ENCODE peak calls at places on chromosome 18, in eight cellular contexts. Z, C, J, U, F, S, B and N are unnamed samples.

GRCh38 chr18:470661-471501 is 29.6 kb downstream of the COLEC12 start:
- DNase-seq in B (peak), S (peak), C (no peak), U (no peak), F (peak), J (peak), Z (no peak), N (no peak)

GRCh38 chr18:61992923-61993322 is 100.1 kb upstream of the RNF152 start:
- DNase-seq in J (peak), U (no peak), S (peak), C (no peak), F (peak), B (peak), Z (no peak), N (peak)

GRCh38 chr18:50268022-50268747 is 1.9 kb upstream of the CFAP53 start:
- DNase-seq in J (peak), Z (peak), S (peak), B (peak), C (no peak), F (peak), U (peak), N (peak)

GRCh38 chr18:7812431-7813063 is 245.4 kb downstream of the PTPRM start:
- DNase-seq in S (peak), C (no peak), B (peak), J (peak), Z (no peak), U (no peak), F (peak), N (peak)

GRCh38 chr18:50320719-50321118 is 33.2 kb upstream of the CXXC1 start:
- DNase-seq in C (no peak), S (no peak), B (no peak), J (no peak), U (no peak), F (no peak), Z (no peak), N (no peak)

GRCh38 chr18:51171625-51172024 is 25.9 kb downstream of the MEX3C start:
- DNase-seq in S (no peak), B (no peak), Z (no peak), F (no peak), J (no peak), U (no peak), C (no peak), N (no peak)

GRCh38 chr18:63887424-63887823 is at the start of gene SERPINB2:
- DNase-seq in J (no peak), B (peak), Z (no peak), C (no peak), S (peak), F (peak), U (no peak), N (peak)

GRCh38 chr18:6795307-6795706 is 65.8 kb downstream of the ARHGAP28 start:
- DNase-seq in J (peak), S (peak), C (no peak), B (peak), U (no peak), F (peak), Z (no peak), N (no peak)

GRCh38 chr18:38011446-38011845 is 445.8 kb upstream of the CELF4 start:
- DNase-seq in S (no peak), F (no peak), U (no peak), B (no peak), C (no peak), J (no peak), Z (no peak), N (no peak)

GRCh38 chr18:1665064-1665463 is 760.4 kb downstream of the ADCYAP1 start:
- DNase-seq in B (no peak), F (no peak), Z (no peak), J (no peak), U (no peak), S (no peak), C (no peak), N (peak)

GRCh38 chr18:1659190-1659589 is 754.5 kb downstream of the ADCYAP1 start:
- DNase-seq in Z (no peak), S (no peak), J (no peak), U (no peak), B (no peak), F (no peak), C (no peak), N (no peak)

GRCh38 chr18:1668284-1668683 is 763.6 kb downstream of the ADCYAP1 start:
- DNase-seq in Z (no peak), F (no peak), B (no peak), C (no peak), U (no peak), J (no peak), S (no peak), N (no peak)

GRCh38 chr18:1663879-1664705 is 759.4 kb downstream of the ADCYAP1 start:
- DNase-seq in Z (peak), B (peak), C (peak), F (no peak), J (peak), U (no peak), S (peak), N (peak)
- TF ChIP-seq CTCF in Z (no peak), B (peak), C (peak), F (peak), J (peak), U (peak), S (peak), N (peak)

GRCh38 chr18:59273936-59274928 is 978 bp upstream of the RAX start:
- DNase-seq in C (no peak), U (no peak), F (no peak), J (no peak), B (no peak), Z (no peak), S (no peak), N (no peak)
- H3K4me3 ChIP-seq in C (no peak), U (peak), F (no peak), J (no peak), B (no peak), Z (no peak), S (no peak), N (no peak)

DNA sequence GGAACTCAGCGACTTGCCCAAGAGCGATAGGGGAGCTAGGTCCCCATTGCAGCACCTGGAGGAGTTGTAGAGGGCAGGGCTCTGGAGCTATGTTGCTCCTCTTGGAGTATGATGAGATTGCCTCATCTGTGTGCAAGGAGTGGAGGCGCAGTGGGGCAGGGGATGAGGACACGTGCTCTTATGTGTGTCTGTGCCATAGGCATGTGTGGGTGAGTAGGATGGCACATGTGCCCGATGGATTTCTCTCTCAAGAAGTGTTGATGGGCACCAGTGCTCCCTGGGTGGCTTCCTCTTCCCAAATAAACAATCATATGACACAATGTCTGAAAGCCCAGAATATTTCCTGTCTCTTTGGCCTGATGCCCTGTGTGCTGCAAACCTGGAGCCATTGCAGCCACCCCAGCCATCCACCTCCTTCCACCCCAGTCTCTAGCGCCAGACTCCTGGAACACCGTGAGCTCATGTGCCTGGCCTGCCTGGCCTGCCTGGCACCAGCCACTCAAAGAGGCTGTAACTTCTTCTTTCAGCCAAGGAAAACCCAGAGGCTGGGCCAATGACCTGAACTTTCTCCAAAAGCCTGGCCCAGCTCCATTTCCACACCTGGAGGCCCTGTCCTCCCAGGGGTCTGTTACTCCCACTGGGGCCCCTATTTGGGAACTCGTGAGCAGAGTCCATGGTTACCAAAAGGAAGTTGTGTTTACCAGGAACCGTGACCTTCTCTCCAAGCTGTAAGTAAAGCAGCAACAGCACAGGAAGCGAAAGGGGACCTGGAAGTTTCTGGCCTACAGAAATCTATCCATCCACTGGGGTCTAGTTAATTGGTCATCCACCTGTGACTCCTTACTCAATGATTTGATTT is 9.5 kb upstream of the ZBTB7C start:
- DNase-seq in S (no peak), U (no peak), F (no peak), C (no peak), B (no peak), J (no peak), Z (no peak), N (no peak)
- TF ChIP-seq CTCF in S (no peak), U (no peak), F (no peak), C (no peak), B (no peak), J (no peak), Z (no peak), N (no peak)

DNA sequence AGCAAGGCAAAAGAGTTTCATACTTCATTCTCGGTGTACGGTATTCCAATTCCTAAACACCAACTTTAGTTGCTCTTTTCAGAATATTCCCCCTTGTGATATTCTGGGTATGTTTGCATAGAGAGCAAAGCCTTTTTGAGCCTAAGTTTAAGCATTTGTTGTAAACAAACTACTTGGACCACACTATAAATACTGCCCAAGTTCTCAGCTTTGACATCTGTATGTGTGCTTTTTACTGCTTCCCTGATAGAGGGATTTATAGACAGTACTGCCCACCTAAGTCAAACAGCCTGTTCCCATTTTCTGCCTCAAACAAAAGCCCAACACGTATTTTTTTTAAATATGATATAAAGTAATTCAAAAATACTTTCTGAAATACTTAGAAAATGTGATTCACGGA is 36.8 kb downstream of the CCBE1 start:
- DNase-seq in B (no peak), J (no peak), C (no peak), S (no peak), U (no peak), Z (no peak), F (no peak), N (no peak)
- H3K4me3 ChIP-seq in B (no peak), J (no peak), C (no peak), S (peak), U (no peak), Z (no peak), F (no peak), N (no peak)

GRCh38 chr18:80154293-80154692 is 45.2 kb downstream of the ADNP2 start:
- DNase-seq in Z (no peak), B (peak), J (peak), F (peak), U (no peak), C (no peak), S (no peak), N (peak)
- TF ChIP-seq CTCF in Z (no peak), B (peak), J (peak), F (peak), U (no peak), C (peak), S (peak), N (peak)

DNA sequence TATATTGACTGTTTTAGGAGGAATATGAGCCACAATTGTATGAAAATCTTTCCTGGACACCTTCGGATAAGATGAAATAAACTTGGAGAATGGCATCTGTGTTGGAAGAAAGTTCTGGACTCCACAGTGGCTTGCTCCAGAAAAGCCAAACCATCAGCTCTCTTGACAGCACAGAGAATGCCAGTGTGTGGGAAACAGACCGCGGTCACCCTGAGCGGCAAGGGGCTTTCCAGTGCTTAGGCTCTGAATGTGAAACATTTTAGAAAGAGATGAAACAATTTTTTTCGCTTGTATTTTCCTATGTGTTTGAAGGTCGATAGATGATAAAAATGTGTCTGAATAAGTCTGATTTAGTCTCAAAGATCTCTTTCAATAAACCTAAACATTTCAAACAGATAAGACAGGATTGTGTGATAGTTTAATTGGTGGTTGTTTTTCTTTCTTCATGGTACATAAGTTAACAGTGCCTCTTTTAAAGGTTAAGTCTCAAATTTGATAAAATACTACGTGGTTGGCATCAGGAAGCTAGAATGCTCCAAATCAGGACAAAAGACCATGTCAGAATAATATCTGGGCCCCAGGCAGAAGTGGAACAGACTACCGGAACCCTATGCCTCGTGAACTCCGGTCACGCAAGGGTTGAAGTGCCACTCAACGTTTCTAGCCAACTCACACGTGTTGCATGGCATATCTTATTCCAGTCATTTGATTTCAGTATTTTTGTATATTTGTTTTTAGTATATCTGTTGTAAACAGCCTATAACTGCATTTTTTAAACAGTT is 28.9 kb downstream of the PTGR3 start:
- DNase-seq in S (no peak), J (no peak), F (no peak), Z (no peak), C (no peak), B (no peak), U (no peak), N (no peak)
- H3K4me3 ChIP-seq in S (no peak), J (no peak), F (no peak), Z (no peak), C (no peak), B (no peak), U (no peak), N (no peak)

GRCh38 chr18:52339891-52340371 is at the start of gene DCC:
- DNase-seq in C (no peak), S (peak), U (no peak), J (no peak), F (peak), Z (no peak), B (peak), N (peak)
- TF ChIP-seq CTCF in C (no peak), S (peak), U (no peak), J (no peak), F (no peak), Z (no peak), B (peak), N (peak)

DNA sequence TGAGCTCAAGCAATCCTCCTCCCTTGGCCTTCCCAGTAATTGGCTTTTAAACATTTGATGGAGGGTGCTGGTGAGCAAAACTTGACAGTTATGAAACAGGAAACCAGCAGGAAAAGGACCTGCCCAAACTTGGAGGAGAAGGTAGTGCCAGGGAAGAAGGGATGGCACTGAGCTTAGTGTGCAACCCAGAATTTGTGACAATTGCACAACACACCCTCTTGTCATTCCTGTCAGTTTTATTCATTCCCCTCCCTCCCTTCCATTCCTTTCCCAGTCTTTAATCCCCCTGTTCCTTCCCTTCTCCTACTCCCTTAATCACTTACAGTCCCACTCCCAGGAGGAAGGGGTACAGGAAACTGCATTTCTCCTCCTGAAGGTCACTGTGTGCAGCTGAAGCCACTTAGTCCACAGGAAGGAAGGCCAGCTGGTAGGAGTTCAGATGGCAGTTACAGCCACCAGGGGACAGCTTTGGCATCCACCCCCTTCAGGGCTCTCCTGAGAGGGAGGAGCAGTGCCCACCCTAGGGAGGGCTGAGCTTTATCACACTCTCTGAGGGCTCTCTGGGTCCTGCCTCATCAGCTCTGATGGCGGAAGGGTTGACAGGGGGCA is 24.0 kb upstream of the SIGLEC15 start:
- DNase-seq in F (peak), B (no peak), U (no peak), J (no peak), Z (no peak), S (peak), C (no peak), N (peak)
- H3K4me3 ChIP-seq in F (no peak), B (no peak), U (no peak), J (no peak), Z (no peak), S (no peak), C (no peak), N (no peak)

DNA sequence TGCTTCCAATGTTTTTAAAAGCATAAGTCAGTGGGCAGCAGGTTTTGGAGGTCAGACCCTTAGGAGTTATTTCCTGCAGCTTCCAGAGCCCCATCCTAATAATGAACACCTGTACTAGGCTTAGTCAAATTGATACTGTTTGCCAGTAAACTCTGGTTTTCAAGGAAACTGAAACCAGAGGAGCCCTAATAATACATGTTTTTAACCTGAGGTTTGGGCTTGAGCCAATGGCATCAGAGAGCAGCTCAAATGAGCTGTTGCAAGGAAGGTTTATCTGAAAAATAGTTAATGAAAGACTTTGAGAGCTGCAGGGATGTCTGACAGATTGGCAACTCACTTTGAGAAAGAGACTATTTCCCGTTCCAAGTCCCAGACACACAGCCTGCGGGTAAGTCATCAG is 54.6 kb downstream of the DCC start:
- DNase-seq in S (no peak), C (no peak), J (no peak), F (no peak), U (no peak), Z (no peak), B (no peak), N (no peak)
- TF ChIP-seq CTCF in S (no peak), C (no peak), J (no peak), F (no peak), U (no peak), Z (no peak), B (no peak), N (no peak)

GRCh38 chr18:48947583-48947982 is 3.2 kb downstream of the SMAD7 start:
- DNase-seq in S (no peak), C (no peak), F (no peak), J (peak), Z (no peak), U (peak), B (no peak), N (peak)
- H3K4me3 ChIP-seq in S (peak), C (no peak), F (peak), J (peak), Z (peak), U (peak), B (peak), N (peak)